ENCODE peak calls at places on chromosome 3, in four cellular contexts. X is CD8-positive, alpha-beta T cell; J is prostate gland; L is CD8-positive, alpha-beta memory T cell. I is an unnamed sample.

GRCh38 chr3:157667493-157667892 is 164.3 kb upstream of the VEPH1 start:
- DNase-seq in X (no peak), J (no peak), L (no peak), I (no peak)

GRCh38 chr3:49333091-49333490 is 6.8 kb downstream of the USP4 start:
- DNase-seq in X (peak; percentile 19), J (no peak), L (peak; percentile 50), I (peak; percentile 71)

GRCh38 chr3:134327594-134327975 is 46.7 kb downstream of the AMOTL2 start:
- DNase-seq in X (no peak), J (no peak), L (no peak), I (no peak)

GRCh38 chr3:177589921-177590336 is 392.6 kb upstream of the TBL1XR1 start:
- DNase-seq in X (no peak), J (no peak), L (no peak), I (peak; percentile 48)

GRCh38 chr3:38992117-38992779 is 59.5 kb downstream of the SCN11A start:
- DNase-seq in X (no peak), J (no peak), L (no peak), I (no peak)

GRCh38 chr3:99965077-99965476 is 147.4 kb downstream of the CMSS1 start:
- DNase-seq in X (no peak), J (no peak), L (no peak), I (no peak)

GRCh38 chr3:49377483-49377882 is 19.3 kb upstream of the GPX1 start:
- DNase-seq in X (peak; percentile 23), J (no peak), L (peak; percentile 54), I (no peak)

GRCh38 chr3:114558271-114558670 is 264.4 kb downstream of the TIGIT start:
- DNase-seq in X (no peak), J (no peak), L (no peak), I (no peak)

GRCh38 chr3:173622156-173622555 is 224.6 kb downstream of the NLGN1 start:
- DNase-seq in X (no peak), J (no peak), L (no peak), I (no peak)

GRCh38 chr3:78845605-78846004 is 922.2 kb downstream of the ROBO1 start:
- DNase-seq in X (no peak), J (no peak), L (no peak), I (no peak)

GRCh38 chr3:121431717-121432517 is 113.9 kb downstream of the POLQ start:
- DNase-seq in X (peak; percentile 22), J (peak; percentile 4), L (peak; percentile 65), I (no peak)

GRCh38 chr3:159734681-159735080 is 254.0 kb upstream of the IL12A start:
- DNase-seq in X (no peak), J (no peak), L (no peak), I (no peak)

GRCh38 chr3:150370129-150370602 is 37.9 kb upstream of the TSC22D2 start:
- DNase-seq in X (no peak), J (no peak), L (no peak), I (no peak)

GRCh38 chr3:112685435-112685834 is 44.5 kb upstream of the CCDC80 start:
- DNase-seq in X (no peak), J (no peak), L (no peak), I (no peak)

GRCh38 chr3:153422314-153422713 is 260.3 kb downstream of the RAP2B start:
- DNase-seq in X (no peak), J (no peak), L (no peak), I (no peak)
- H3K9me3 ChIP-seq in X (peaks cover 7% of the 10 kb centered on the region), J (no peaks in the 10 kb centered on the region), L (peaks cover 4% of the 10 kb centered on the region), I (peaks cover 10% of the 10 kb centered on the region)

DNA sequence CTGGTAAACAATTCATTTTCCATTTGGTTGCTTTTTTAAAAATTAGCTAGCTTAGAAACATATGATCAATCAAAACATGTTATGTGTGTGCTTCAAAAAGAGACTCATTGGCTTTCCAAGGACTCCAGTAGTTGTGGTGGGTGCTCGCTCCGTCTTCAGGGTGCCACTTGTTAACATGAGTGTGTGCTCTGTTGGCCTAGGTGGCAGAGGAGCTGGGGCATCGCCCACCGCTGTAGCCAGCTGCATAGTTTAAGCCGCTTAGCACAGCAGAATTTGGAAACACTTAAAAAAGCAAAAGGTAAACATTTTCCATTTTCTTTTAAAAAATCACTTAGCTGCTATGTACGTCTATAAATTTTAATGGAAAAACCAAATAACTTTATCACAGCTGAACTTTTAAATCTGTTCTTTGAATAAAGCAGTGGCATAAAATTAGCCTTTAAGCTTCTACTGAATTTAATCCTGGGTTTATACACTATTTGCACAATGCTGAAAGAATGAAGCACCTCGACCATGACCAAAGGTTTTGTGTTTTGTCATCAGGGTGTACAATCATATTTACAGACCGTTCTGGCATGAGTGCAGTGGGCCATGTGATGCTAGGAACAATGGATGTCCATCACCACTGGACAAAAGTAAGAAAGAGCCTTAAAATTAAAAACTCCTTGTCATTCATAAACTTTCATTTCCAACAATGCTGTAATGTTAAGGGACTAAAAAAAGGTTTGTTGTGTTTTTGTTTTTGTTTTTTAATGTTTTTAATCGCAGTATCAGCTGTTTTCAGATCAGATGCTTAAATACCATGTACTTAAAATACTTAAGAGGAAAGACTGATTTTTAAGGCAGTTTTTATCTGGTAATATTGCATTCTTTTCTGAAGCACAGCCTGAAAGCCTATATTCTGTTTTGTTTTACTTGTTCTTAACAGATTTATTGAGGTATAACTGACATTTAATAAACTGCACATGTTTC is 57.9 kb downstream of the TCAIM start:
- DNase-seq in X (no peak), J (no peak), L (no peak), I (no peak)
- H3K9me3 ChIP-seq in X (no peaks in the 10 kb centered on the region), J (no peaks in the 10 kb centered on the region), L (no peaks in the 10 kb centered on the region), I (no peaks in the 10 kb centered on the region)

DNA sequence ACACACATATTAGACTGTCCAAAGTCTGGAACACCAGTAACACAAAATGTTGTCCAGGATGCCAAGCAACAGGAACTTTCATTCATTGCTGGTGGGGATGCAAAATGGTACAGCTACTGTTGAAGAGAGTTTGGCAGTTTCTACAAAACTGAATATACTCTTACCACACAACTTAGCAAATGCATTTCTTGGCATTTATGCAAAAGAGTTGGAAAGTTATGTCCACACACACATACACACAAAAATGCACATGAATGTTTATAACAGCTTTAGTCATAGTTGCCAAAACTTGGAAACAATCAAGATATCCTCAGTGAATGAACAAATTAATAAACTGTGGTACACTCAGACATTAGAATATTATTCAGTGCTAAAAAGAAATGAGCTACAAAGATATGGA is 195.1 kb upstream of the MME start:
- DNase-seq in X (no peak), J (no peak), L (no peak), I (no peak)
- H3K9me3 ChIP-seq in X (no peaks in the 10 kb centered on the region), J (no peaks in the 10 kb centered on the region), L (no peaks in the 10 kb centered on the region), I (no peaks in the 10 kb centered on the region)

GRCh38 chr3:179766416-179767133 is 113.7 kb downstream of the USP13 start:
- DNase-seq in X (no peak), J (no peak), L (no peak), I (no peak)

GRCh38 chr3:179772297-179772696 is 119.5 kb downstream of the USP13 start:
- DNase-seq in X (no peak), J (no peak), L (no peak), I (no peak)

GRCh38 chr3:179771797-179772196 is 119.0 kb downstream of the USP13 start:
- DNase-seq in X (no peak), J (no peak), L (no peak), I (no peak)

GRCh38 chr3:179768080-179768479 is 115.2 kb downstream of the USP13 start:
- DNase-seq in X (no peak), J (no peak), L (no peak), I (no peak)

GRCh38 chr3:179769411-179770247 is 116.8 kb downstream of the USP13 start:
- DNase-seq in X (no peak), J (no peak), L (no peak), I (no peak)
- H3K9me3 ChIP-seq in X (no peaks in the 10 kb centered on the region), J (no peaks in the 10 kb centered on the region), L (no peaks in the 10 kb centered on the region), I (no peaks in the 10 kb centered on the region)

GRCh38 chr3:21020681-21021080 is 730.3 kb downstream of the ZNF385D start:
- DNase-seq in X (no peak), J (no peak), L (no peak), I (no peak)

GRCh38 chr3:21013566-21013965 is 737.4 kb downstream of the ZNF385D start:
- DNase-seq in X (no peak), J (no peak), L (no peak), I (no peak)

GRCh38 chr3:21020043-21020442 is 731.0 kb downstream of the ZNF385D start:
- DNase-seq in X (no peak), J (no peak), L (no peak), I (no peak)

DNA sequence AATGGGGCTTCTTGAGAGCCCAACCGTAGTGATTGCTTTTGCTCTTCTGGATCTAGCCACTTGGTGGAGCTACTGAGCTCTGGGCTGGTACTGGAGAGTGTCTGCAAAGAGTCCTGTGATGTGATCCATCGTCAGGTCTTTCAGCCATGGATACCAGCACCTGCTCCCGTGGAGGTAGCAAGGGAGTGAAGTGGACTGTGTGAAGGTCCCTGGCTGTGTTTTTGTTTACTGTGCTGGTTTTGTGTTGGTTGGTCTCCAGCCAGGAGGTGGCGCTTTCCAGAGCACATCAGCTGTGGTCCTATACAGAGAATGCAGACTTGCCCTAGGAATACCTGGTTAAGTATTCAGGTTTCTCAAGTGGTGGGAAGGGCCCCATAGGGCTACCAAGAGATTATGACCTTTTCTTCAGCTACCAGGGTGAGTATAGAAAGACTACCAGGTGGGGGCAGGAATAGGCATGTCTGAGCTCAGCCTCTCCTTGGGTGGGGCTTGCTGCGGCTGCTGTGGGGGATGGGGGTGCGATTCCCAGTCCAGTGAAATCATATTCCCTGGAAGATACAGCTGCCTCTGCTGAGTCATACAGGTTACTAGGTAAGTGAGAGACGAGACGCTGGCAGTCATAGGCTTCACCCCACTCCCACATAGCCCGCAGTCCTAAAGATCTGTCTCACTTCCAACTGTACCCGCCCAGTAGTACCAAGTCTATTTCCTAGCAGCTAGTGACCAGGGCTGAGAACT is 733.7 kb downstream of the ZNF385D start:
- DNase-seq in X (no peak), J (no peak), L (no peak), I (no peak)
- H3K9me3 ChIP-seq in X (no peaks in the 10 kb centered on the region), J (no peaks in the 10 kb centered on the region), L (no peaks in the 10 kb centered on the region), I (no peaks in the 10 kb centered on the region)

GRCh38 chr3:7075901-7076300 is 215.0 kb downstream of the GRM7 start:
- DNase-seq in X (no peak), J (no peak), L (no peak), I (no peak)

GRCh38 chr3:7074217-7074616 is 213.3 kb downstream of the GRM7 start:
- DNase-seq in X (no peak), J (no peak), L (no peak), I (no peak)

GRCh38 chr3:7070461-7070860 is 209.5 kb downstream of the GRM7 start:
- DNase-seq in X (no peak), J (no peak), L (no peak), I (no peak)

DNA sequence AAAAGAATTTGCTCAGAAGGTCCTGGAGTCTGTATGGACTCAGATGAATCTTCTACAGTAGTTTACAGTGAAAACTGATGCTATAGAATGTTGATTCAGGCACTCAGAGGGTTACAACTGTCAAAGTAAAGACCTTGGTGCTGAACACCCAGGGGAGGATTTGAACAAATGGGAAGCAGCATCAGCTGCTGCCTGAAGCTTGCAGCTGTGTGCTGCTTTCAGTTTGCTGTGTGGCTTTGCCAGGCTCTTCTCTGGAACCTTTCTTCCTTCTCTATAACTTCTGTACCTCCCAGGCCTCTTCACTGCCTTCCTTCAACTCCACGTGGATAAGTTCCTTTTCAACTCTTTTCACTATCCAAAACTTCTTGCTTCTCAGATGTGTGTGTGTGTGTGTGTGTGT is 214.2 kb downstream of the GRM7 start:
- DNase-seq in X (no peak), J (no peak), L (no peak), I (no peak)
- H3K9me3 ChIP-seq in X (no peaks in the 10 kb centered on the region), J (no peaks in the 10 kb centered on the region), L (no peaks in the 10 kb centered on the region), I (no peaks in the 10 kb centered on the region)

GRCh38 chr3:13704174-13704573 is 155.2 kb downstream of the FBLN2 start:
- DNase-seq in X (no peak), J (no peak), L (no peak), I (no peak)
- H3K9me3 ChIP-seq in X (no peaks in the 10 kb centered on the region), J (no peaks in the 10 kb centered on the region), L (no peaks in the 10 kb centered on the region), I (no peaks in the 10 kb centered on the region)